ENCODE peak calls at places on chromosomes 1 and 21, in six cellular contexts. One of them, this sample, is unnamed.

GRCh38 chr1:151512801-151513625 is 1.8 kb downstream of the CGN start:
- DNase-seq in Panc1: no peak
- DNase-seq in fibroblast of lung: no peak
- DNase-seq in neuronal stem cell: no peak
- DNase-seq in ascending aorta: no peak
- DNase-seq in body of pancreas: peak; percentile 94
- DNase-seq in this sample: no peak

GRCh38 chr1:48242126-48242736 is 19.7 kb downstream of the SLC5A9 start:
- DNase-seq in body of pancreas: no peak
- DNase-seq in fibroblast of lung: no peak
- DNase-seq in Panc1: no peak
- DNase-seq in ascending aorta: no peak
- DNase-seq in neuronal stem cell: no peak
- DNase-seq in this sample: no peak

GRCh38 chr1:109777980-109778625 is 14.4 kb upstream of the EPS8L3 start:
- DNase-seq in ascending aorta: no peak
- DNase-seq in body of pancreas: no peak
- DNase-seq in Panc1: no peak
- DNase-seq in fibroblast of lung: no peak
- DNase-seq in neuronal stem cell: no peak
- DNase-seq in this sample: no peak

GRCh38 chr1:61504840-61505239 is 220.1 kb downstream of the TM2D1 start:
- DNase-seq in neuronal stem cell: no peak
- DNase-seq in body of pancreas: no peak
- DNase-seq in Panc1: no peak
- DNase-seq in ascending aorta: no peak
- DNase-seq in fibroblast of lung: peak; percentile 28
- DNase-seq in this sample: peak; percentile 80

GRCh38 chr1:89589515-89589914 is 43.4 kb upstream of the LRRC8C start:
- DNase-seq in Panc1: no peak
- DNase-seq in neuronal stem cell: no peak
- DNase-seq in fibroblast of lung: no peak
- DNase-seq in body of pancreas: no peak
- DNase-seq in ascending aorta: no peak
- DNase-seq in this sample: no peak

GRCh38 chr1:24379733-24380315 is 33.8 kb downstream of the STPG1 start:
- DNase-seq in ascending aorta: no peak
- DNase-seq in body of pancreas: no peak
- DNase-seq in Panc1: no peak
- DNase-seq in neuronal stem cell: no peak
- DNase-seq in fibroblast of lung: peak; percentile 45
- DNase-seq in this sample: no peak

GRCh38 chr1:182080955-182081582 is 19.6 kb upstream of the ZNF648 start:
- DNase-seq in body of pancreas: peak; percentile 48
- DNase-seq in ascending aorta: no peak
- DNase-seq in fibroblast of lung: peak; percentile 36
- DNase-seq in Panc1: no peak
- DNase-seq in neuronal stem cell: peak; percentile 38
- DNase-seq in this sample: peak; percentile 33

GRCh38 chr1:167333703-167334102 is 113.0 kb downstream of the POU2F1 start:
- DNase-seq in Panc1: no peak
- DNase-seq in fibroblast of lung: no peak
- DNase-seq in ascending aorta: no peak
- DNase-seq in neuronal stem cell: no peak
- DNase-seq in body of pancreas: no peak
- DNase-seq in this sample: no peak

GRCh38 chr1:92038695-92039346 is 9.0 kb downstream of the EPHX4 start:
- DNase-seq in fibroblast of lung: peak; percentile 4
- DNase-seq in ascending aorta: no peak
- DNase-seq in body of pancreas: no peak
- DNase-seq in neuronal stem cell: no peak
- DNase-seq in Panc1: no peak
- DNase-seq in this sample: no peak

GRCh38 chr1:231872461-231872910 is 245.9 kb downstream of the DISC1 start:
- DNase-seq in ascending aorta: no peak
- DNase-seq in neuronal stem cell: no peak
- DNase-seq in fibroblast of lung: peak; percentile 17
- DNase-seq in body of pancreas: no peak
- DNase-seq in Panc1: no peak
- DNase-seq in this sample: peak; percentile 27

GRCh38 chr1:19661721-19662228 is 2.9 kb upstream of the HTR6 start:
- DNase-seq in body of pancreas: peak; percentile 31
- DNase-seq in ascending aorta: no peak
- DNase-seq in fibroblast of lung: peak; percentile 68
- DNase-seq in Panc1: no peak
- DNase-seq in neuronal stem cell: no peak
- DNase-seq in this sample: peak; percentile 34

GRCh38 chr1:1973716-1974642 is 29.6 kb downstream of the CFAP74 start:
- DNase-seq in neuronal stem cell: no peak
- DNase-seq in ascending aorta: no peak
- DNase-seq in fibroblast of lung: no peak
- DNase-seq in Panc1: no peak
- DNase-seq in body of pancreas: no peak
- DNase-seq in this sample: no peak

GRCh38 chr1:152109998-152110294 is 5.3 kb downstream of the TCHH start:
- DNase-seq in ascending aorta: no peak
- DNase-seq in body of pancreas: no peak
- DNase-seq in fibroblast of lung: peak; percentile 7
- DNase-seq in neuronal stem cell: no peak
- DNase-seq in Panc1: no peak
- DNase-seq in this sample: no peak

GRCh38 chr1:16076871-16077250 is 3.4 kb upstream of the FAM131C start:
- DNase-seq in ascending aorta: no peak
- DNase-seq in Panc1: no peak
- DNase-seq in body of pancreas: no peak
- DNase-seq in fibroblast of lung: peak; percentile 38
- DNase-seq in neuronal stem cell: no peak
- DNase-seq in this sample: no peak

GRCh38 chr1:170732262-170732595 is 68.3 kb downstream of the PRRX1 start:
- DNase-seq in body of pancreas: no peak
- DNase-seq in Panc1: no peak
- DNase-seq in ascending aorta: no peak
- DNase-seq in fibroblast of lung: peak; percentile 57
- DNase-seq in neuronal stem cell: no peak
- DNase-seq in this sample: peak; percentile 12
- H3K27ac ChIP-seq in body of pancreas: no peak overlapping the region
- H3K27ac ChIP-seq in Panc1: no peak overlapping the region
- H3K27ac ChIP-seq in ascending aorta: peak overlapping the region; percentile 17
- H3K27ac ChIP-seq in fibroblast of lung: peak overlapping the region; percentile 8
- H3K27ac ChIP-seq in neuronal stem cell: no peak overlapping the region
- H3K27ac ChIP-seq in this sample: no peak overlapping the region

DNA sequence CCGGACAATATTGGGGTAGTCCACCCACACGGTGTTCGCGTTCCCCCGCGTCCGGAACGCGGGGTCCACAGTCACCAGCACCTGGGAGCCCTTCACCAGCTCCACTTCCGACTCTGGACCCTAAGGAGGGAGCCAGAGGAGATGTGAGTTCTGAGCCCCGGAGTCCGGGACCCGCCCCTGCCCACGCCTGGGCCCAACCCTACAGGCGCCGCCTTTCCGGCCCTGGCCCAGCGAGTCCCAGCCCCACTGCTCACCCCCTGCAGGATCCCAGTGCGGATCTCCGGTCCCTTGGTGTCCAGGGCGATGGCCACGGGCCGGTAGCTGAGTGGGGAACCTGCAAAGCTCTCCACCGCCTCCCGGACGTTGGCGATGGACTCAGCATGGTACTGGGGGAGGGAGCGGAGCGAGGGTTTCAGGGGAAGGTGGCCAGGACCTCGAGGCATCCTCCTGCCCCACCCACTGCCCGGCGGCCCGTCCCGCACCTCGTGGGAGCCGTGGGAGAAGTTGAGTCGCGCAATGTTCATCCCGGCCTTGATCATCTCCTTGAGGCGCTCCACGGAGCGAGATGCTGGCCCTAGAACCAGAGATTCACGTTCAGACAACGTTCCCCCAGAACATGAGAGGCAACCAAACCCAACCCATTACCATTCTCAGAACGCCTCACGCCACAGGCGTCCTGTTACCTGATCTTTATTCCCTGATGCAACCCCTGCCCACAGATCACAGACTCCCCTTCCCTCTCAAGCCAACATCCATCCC is 5.9 kb downstream of the PKLR start:
- DNase-seq in body of pancreas: no peak
- DNase-seq in Panc1: no peak
- DNase-seq in fibroblast of lung: no peak
- DNase-seq in ascending aorta: no peak
- DNase-seq in neuronal stem cell: no peak
- DNase-seq in this sample: no peak
- H3K4me3 ChIP-seq in body of pancreas: no peak overlapping the region
- H3K4me3 ChIP-seq in Panc1: no peak overlapping the region
- H3K4me3 ChIP-seq in fibroblast of lung: no peak overlapping the region
- H3K4me3 ChIP-seq in ascending aorta: no peak overlapping the region
- H3K4me3 ChIP-seq in neuronal stem cell: no peak overlapping the region
- H3K4me3 ChIP-seq in this sample: no peak overlapping the region

DNA sequence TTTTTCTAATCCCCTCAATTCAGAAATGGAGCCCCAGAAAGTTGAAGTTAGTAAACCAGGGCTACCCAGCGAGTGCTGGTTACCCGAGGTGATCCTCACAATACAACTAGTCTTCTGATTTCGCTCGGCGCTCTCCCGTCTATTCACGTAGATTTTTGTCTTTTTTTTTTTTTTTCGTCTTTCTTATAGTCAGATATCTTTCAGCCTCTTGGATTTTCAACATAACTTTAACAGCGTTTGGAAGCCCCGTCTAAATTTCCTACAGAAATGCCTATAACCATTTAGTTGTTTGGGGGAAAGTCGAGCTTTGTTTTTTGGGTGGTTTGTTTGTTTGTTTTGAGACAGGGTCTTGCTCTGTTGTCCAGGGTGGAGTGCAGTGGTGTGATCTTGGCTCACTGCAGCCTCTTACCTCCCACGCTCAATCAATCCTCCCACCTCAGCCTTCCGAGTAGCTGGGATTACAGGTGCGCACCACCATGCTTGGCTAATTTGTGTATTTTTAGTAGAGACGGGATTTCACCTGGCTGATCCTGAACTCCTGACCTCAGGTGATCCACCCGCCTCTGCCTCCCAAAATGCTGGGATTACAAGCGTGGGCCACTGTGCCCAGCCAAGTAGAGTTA is 818 bp upstream of the TMEM50B start:
- DNase-seq in ascending aorta: no peak
- DNase-seq in neuronal stem cell: no peak
- DNase-seq in body of pancreas: no peak
- DNase-seq in Panc1: no peak
- DNase-seq in fibroblast of lung: no peak
- DNase-seq in this sample: no peak
- H3K27ac ChIP-seq in ascending aorta: peak overlapping the region; percentile 94
- H3K27ac ChIP-seq in neuronal stem cell: peak overlapping the region; percentile 90
- H3K27ac ChIP-seq in body of pancreas: peak overlapping the region; percentile 87
- H3K27ac ChIP-seq in Panc1: peak overlapping the region; percentile 84
- H3K27ac ChIP-seq in fibroblast of lung: peak overlapping the region; percentile 87
- H3K27ac ChIP-seq in this sample: peak overlapping the region; percentile 81

GRCh38 chr1:241419986-241420385 is 63.0 kb upstream of the RGS7 start:
- DNase-seq in body of pancreas: no peak
- DNase-seq in ascending aorta: no peak
- DNase-seq in fibroblast of lung: no peak
- DNase-seq in Panc1: no peak
- DNase-seq in neuronal stem cell: no peak
- DNase-seq in this sample: no peak
- H3K4me3 ChIP-seq in body of pancreas: no peak overlapping the region
- H3K4me3 ChIP-seq in ascending aorta: no peak overlapping the region
- H3K4me3 ChIP-seq in fibroblast of lung: no peak overlapping the region
- H3K4me3 ChIP-seq in Panc1: no peak overlapping the region
- H3K4me3 ChIP-seq in neuronal stem cell: no peak overlapping the region
- H3K4me3 ChIP-seq in this sample: no peak overlapping the region

GRCh38 chr1:162878000-162878596 is 17.1 kb upstream of the CCDC190 start:
- DNase-seq in body of pancreas: peak; percentile 59
- DNase-seq in neuronal stem cell: peak; percentile 72
- DNase-seq in fibroblast of lung: peak; percentile 86
- DNase-seq in Panc1: no peak
- DNase-seq in ascending aorta: no peak
- DNase-seq in this sample: peak; percentile 90
- H3K27ac ChIP-seq in body of pancreas: no peak overlapping the region
- H3K27ac ChIP-seq in neuronal stem cell: no peak overlapping the region
- H3K27ac ChIP-seq in fibroblast of lung: no peak overlapping the region
- H3K27ac ChIP-seq in Panc1: no peak overlapping the region
- H3K27ac ChIP-seq in ascending aorta: no peak overlapping the region
- H3K27ac ChIP-seq in this sample: peak overlapping the region; percentile 40

GRCh38 chr1:39938856-39939255 is 16.1 kb upstream of the MFSD2A start:
- DNase-seq in fibroblast of lung: no peak
- DNase-seq in ascending aorta: no peak
- DNase-seq in body of pancreas: no peak
- DNase-seq in neuronal stem cell: no peak
- DNase-seq in Panc1: no peak
- DNase-seq in this sample: no peak
- H3K4me3 ChIP-seq in fibroblast of lung: no peak overlapping the region
- H3K4me3 ChIP-seq in ascending aorta: no peak overlapping the region
- H3K4me3 ChIP-seq in body of pancreas: no peak overlapping the region
- H3K4me3 ChIP-seq in neuronal stem cell: no peak overlapping the region
- H3K4me3 ChIP-seq in Panc1: no peak overlapping the region
- H3K4me3 ChIP-seq in this sample: no peak overlapping the region

This sample was measured in brain microvascular endothelial cell.